ENCODE peak calls at places on chromosomes 16 and 17, in four cellular contexts. D is tibial artery, S is WERI-Rb-1, A is psoas muscle. L is an unnamed sample. For H3K27me3, the result is how much of the 10 kb centered on the place peaks cover.

GRCh38 chr16:68444058-68444657 is 4.2 kb downstream of the SMPD3 start:
- DNase-seq in D (no peak), A (no peak), S (peak), L (peak)

GRCh38 chr17:77558846-77559626 is 399.5 kb upstream of the TNRC6C start:
- DNase-seq in D (no peak), S (no peak), A (peak), L (no peak)

GRCh38 chr16:78926723-78927200 is 673.8 kb downstream of the MAF start:
- DNase-seq in D (no peak), A (no peak), S (no peak), L (no peak)

GRCh38 chr17:74369221-74369620 is 1.9 kb downstream of the GPR142 start:
- DNase-seq in D (no peak), S (peak), A (no peak), L (no peak)

GRCh38 chr16:68255712-68256111 is 8.6 kb upstream of the SLC7A6 start:
- DNase-seq in S (no peak), D (no peak), A (no peak), L (no peak)

GRCh38 chr17:29959658-29960337 is 18.4 kb downstream of the EFCAB5 start:
- DNase-seq in D (no peak), S (no peak), A (no peak), L (no peak)

GRCh38 chr17:4310349-4311060 is 46.7 kb upstream of the ANKFY1 start:
- DNase-seq in A (no peak), D (no peak), S (no peak), L (no peak)

GRCh38 chr17:81509048-81509686 is 3.4 kb downstream of the ACTG1 start:
- DNase-seq in D (no peak), S (peak), A (no peak), L (peak)

GRCh38 chr17:2122641-2123302 is 67.9 kb downstream of the HIC1 start:
- DNase-seq in S (no peak), D (peak), A (peak), L (peak)

GRCh38 chr17:45410144-45411091 is 22.3 kb downstream of the ARHGAP27 start:
- DNase-seq in D (no peak), A (peak), S (no peak), L (no peak)

GRCh38 chr16:72467157-72467759 is 295.3 kb upstream of the PMFBP1 start:
- DNase-seq in D (no peak), A (no peak), S (peak), L (peak)

GRCh38 chr16:59053911-59054310 is 319.8 kb upstream of the GOT2 start:
- DNase-seq in A (no peak), D (no peak), S (no peak), L (no peak)

GRCh38 chr16:15052747-15053476 is 3.0 kb downstream of the NTAN1 start:
- DNase-seq in A (no peak), D (peak), S (no peak), L (no peak)

GRCh38 chr17:81466564-81467472 is 45.8 kb downstream of the ACTG1 start:
- DNase-seq in D (no peak), A (no peak), S (no peak), L (no peak)

GRCh38 chr16:89973654-89974335 is 25.2 kb downstream of the DEF8 start:
- DNase-seq in D (no peak), S (no peak), A (no peak), L (no peak)

GRCh38 chr16:4175849-4176248 is 59.6 kb upstream of the ADCY9 start:
- DNase-seq in S (no peak), A (no peak), D (no peak), L (no peak)

GRCh38 chr16:30949655-30950515 is 1.0 kb downstream of the ORAI3 start:
- DNase-seq in D (peak), A (peak), S (peak), L (peak)

GRCh38 chr16:87392823-87393679 is 915 bp downstream of the MAP1LC3B start:
- DNase-seq in S (no peak), D (peak), A (peak), L (peak)

GRCh38 chr17:66747561-66748275 is 87.2 kb upstream of the CACNG5 start:
- DNase-seq in S (peak), A (no peak), D (peak), L (peak)

GRCh38 chr16:79897444-79898146 is 297.1 kb upstream of the MAF start:
- DNase-seq in A (no peak), S (no peak), D (no peak), L (no peak)

GRCh38 chr16:66335704-66336329 is 30.7 kb upstream of the CDH5 start:
- DNase-seq in D (no peak), A (no peak), S (no peak), L (peak)

GRCh38 chr16:75066861-75067447 is 49.6 kb downstream of the LDHD start:
- DNase-seq in S (no peak), D (no peak), A (no peak), L (no peak)

GRCh38 chr16:9061358-9061813 is 30.1 kb upstream of the HAPSTR1 start:
- DNase-seq in A (peak), D (no peak), S (no peak), L (no peak)

GRCh38 chr17:80678621-80679020 is 134.0 kb downstream of the RPTOR start:
- DNase-seq in S (peak), A (no peak), D (peak), L (peak)

GRCh38 chr16:66516808-66517585 is 32.9 kb downstream of the TK2 start:
- DNase-seq in A (peak), D (peak), S (no peak), L (peak)

GRCh38 chr17:77435272-77436057 is 294.7 kb downstream of the SEC14L1 start:
- DNase-seq in S (peak), A (no peak), D (no peak), L (no peak)

GRCh38 chr17:1597861-1598342 is 30.7 kb downstream of the SLC43A2 start:
- DNase-seq in S (no peak), D (no peak), A (no peak), L (no peak)

GRCh38 chr17:75695830-75696271 is 25.4 kb upstream of the ITGB4 start:
- DNase-seq in S (no peak), A (peak), D (no peak), L (no peak)
- H3K27me3 ChIP-seq in S (under half), A (under half), D (under half), L (under half)

DNA sequence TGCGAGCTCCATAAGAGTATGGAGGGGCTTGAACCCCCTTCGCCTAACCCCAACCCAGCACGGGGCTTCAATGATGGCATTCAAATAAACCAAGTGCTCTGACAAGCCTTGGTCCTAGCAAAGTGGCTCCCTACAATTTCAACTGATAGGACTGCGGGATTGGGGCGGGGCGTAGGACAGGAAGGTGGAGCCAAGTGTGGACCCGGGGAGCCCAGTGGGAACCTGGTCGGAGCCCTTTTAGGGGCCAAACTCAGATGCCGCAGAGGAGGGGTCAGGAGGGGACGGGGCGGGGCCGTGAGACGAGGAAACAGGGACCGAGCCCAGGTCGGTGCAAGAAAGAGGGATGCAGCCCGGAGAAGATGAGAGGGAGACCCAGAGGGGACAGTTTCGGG is 13.2 kb upstream of the CDIPT start:
- DNase-seq in D (no peak), S (no peak), A (no peak), L (no peak)
- H3K27me3 ChIP-seq in D (half or more), S (under half), A (under half), L (under half)

DNA sequence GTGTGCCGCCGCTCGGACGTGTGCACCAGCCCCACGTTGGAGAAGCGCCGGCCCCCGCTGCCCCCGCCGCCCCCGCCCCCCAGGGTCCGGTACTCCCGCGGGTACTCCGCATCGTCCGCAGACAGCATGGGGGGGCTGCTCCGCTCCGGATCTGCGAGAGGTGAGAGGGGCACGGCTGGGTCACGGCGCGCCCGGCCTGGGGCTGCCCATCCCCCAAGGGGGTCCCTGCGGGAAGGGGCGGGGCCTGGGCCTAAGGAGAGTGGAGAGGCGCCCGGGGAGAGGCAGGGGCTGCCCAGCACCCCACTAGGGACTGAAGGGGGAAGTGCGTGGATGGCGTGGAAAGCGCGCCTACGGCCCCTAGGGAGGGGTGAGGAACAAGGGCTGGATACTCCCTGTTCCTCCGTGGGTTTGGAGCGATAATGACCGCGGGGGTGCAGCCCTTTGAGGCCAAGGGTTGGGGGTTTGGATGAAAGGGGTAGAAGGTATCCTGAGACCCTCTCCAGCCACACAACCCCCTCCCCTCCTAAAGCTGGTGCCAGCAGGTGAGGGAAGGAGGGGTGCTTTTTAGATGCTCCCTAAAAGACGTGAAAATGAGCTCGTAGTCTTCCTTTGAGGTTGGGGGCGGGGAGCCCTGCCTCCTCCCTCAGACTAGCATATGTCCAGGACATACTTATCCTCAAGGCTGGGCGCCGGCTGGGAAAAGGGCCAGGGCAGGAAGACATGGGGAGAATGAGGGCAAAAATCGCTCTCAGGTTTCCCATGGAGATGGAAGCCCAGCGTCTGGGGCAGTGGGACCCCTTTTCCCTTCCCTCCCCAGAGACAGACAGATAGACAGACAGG is 26.9 kb downstream of the SRCIN1 start:
- DNase-seq in S (no peak), A (no peak), D (no peak), L (no peak)
- H3K27me3 ChIP-seq in S (under half), A (under half), D (half or more), L (half or more)

GRCh38 chr17:10598620-10599019 is 49.2 kb upstream of the MYH2 start:
- DNase-seq in A (no peak), D (no peak), S (no peak), L (no peak)
- H3K27me3 ChIP-seq in A (under half), D (under half), S (under half), L (under half)

GRCh38 chr17:8072339-8072726 is 15.2 kb downstream of the ALOX12B start:
- DNase-seq in S (no peak), A (no peak), D (no peak), L (no peak)

GRCh38 chr17:8073627-8074485 is 13.7 kb downstream of the ALOX12B start:
- DNase-seq in D (peak), A (peak), S (peak), L (peak)

GRCh38 chr17:8069587-8069860 is 18.0 kb downstream of the ALOX12B start:
- DNase-seq in A (no peak), D (no peak), S (no peak), L (no peak)

GRCh38 chr17:8072727-8073461 is 14.6 kb downstream of the ALOX12B start:
- DNase-seq in A (no peak), S (no peak), D (no peak), L (peak)

DNA sequence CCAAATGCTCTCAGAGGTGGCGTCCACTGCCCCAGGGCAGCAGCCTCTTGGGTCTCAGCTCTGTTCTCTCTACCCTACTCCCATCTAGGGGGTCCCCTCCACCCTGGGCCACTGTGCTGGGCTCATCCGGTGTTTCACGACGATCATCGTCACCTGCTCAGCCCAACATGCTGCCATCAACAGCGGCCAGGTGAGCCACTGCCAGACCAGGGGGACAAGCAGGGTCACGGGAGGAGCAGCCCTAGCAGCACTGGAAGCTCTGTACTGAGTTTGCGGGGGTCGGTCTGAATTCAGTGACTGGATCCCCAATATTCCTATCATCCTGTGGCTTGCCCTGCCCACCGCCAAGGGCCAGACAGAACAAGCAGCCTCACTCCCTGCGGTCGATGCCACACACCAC is 16.0 kb downstream of the ALOX12B start:
- DNase-seq in D (no peak), A (no peak), S (no peak), L (no peak)
- H3K27me3 ChIP-seq in D (half or more), A (under half), S (under half), L (half or more)

DNA sequence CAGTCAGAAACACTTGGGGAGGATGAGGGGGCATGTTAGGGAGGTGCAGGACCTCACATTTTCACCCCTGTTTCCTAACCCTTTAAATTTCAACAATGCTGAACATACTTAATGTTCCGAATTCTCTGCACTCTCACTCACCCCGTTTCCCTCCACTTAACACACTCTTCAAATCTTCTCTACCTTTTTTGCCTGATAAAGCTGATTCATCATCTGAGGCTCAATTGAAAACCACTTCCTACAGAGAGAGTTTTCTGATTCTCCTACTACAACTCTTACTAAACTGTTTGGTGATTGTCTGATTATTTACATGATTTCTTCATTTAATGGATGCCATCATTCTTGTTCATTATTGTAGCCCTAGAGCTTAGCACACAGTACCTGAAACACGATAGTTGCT is 42.4 kb downstream of the PCTP start:
- DNase-seq in D (no peak), A (no peak), S (no peak), L (no peak)
- H3K27me3 ChIP-seq in D (under half), A (under half), S (under half), L (under half)

GRCh38 chr17:49916854-49917515 is 52.0 kb upstream of the DLX4 start:
- DNase-seq in D (no peak), A (no peak), S (no peak), L (no peak)
- H3K27me3 ChIP-seq in D (under half), A (under half), S (under half), L (under half)

DNA sequence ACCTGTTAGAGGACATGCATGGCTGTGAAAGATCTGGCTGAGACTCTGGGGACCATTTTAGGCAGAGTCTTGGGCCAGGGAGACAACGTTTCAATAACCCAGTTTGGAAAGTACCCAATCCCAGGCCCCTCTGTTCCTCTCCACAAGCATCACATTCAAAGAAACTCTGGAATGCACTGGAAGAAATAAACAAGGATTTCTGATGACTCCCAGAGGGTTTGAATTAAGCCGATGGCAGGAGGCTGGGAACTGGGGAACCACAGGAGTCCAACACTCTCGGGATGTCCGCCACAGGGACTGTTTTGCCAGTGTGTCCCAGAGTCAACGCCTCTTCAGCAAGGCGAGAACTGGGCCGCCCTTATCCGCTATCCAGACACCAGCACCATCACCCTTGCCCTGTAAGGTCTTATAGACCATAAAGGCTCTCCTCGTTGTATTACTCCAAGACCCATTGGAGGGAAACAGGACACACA is 3.3 kb downstream of the PMP22 start:
- DNase-seq in A (no peak), D (peak), S (no peak), L (peak)
- H3K27me3 ChIP-seq in A (under half), D (under half), S (half or more), L (under half)

DNA sequence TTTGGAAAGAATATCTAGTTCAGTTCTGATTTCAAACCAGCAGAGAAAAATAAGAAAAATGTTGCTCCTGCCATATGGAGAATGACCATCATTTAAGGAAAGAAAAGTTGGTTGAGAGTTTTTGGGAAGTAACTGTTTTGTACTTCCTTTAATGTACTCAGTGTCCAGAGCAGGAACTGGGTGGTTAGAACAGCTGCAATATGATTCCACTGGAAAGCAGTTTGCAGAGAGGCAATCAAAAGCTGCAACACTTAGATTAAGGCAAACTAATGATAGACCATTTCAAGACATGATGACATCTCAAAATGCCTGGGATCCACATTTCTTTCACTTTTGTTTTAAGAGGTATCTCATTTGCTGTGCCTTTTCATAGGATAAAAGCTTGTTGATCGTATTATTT is 313.3 kb upstream of the HSBP1 start:
- DNase-seq in D (no peak), S (no peak), A (no peak), L (peak)
- H3K27me3 ChIP-seq in D (under half), S (under half), A (under half), L (under half)

DNA sequence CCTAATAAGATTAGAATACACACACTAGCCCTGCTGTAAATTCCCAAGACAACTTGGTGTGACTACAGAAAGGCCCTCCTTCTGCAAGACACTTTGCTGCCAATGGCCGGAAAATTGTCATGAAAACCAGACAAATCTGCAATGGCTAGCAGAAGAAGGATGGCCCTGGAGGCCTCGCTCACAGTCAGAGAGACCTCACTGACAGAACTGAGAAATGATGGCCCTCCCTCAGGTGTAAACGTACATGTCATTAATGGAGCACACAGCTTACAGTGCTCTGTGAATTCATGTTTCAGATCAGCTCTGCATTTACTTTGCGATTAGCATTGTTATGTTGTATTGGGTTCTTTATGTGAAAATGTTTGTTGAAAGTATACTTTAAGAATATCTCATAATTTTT is 202.9 kb upstream of the N4BP1 start:
- DNase-seq in S (no peak), A (no peak), D (no peak), L (no peak)
- H3K27me3 ChIP-seq in S (under half), A (under half), D (under half), L (under half)

L was measured in adipocyte.